ENCODE peak calls at places on chromosomes 7 and 10, in four cellular contexts. B is endothelial cell, F is Calu3, A is lung. Q is an unnamed sample.

GRCh38 chr10:22479419-22479818 is 134.1 kb downstream of the SPAG6 start:
- DNase-seq in A (no peak), B (no peak), F (no peak), Q (peak; percentile 30)

GRCh38 chr10:95421782-95422181 is 131.0 kb upstream of the PDLIM1 start:
- DNase-seq in B (no peak), A (no peak), F (no peak), Q (no peak)

GRCh38 chr10:36224431-36224985 is 582.4 kb upstream of the FZD8 start:
- DNase-seq in F (no peak), B (no peak), A (no peak), Q (no peak)

GRCh38 chr10:114780610-114781184 is 40.9 kb upstream of the FHIP2A start:
- DNase-seq in B (no peak), F (no peak), A (no peak), Q (no peak)

GRCh38 chr10:79267449-79267848 is 79.8 kb upstream of the PPIF start:
- DNase-seq in F (no peak), A (no peak), B (no peak), Q (no peak)

GRCh38 chr10:129852829-129853228 is 111.2 kb downstream of the EBF3 start:
- DNase-seq in B (no peak), A (no peak), F (no peak), Q (peak; percentile 27)

GRCh38 chr7:64799-65430 is 127.5 kb upstream of the FAM20C start:
- DNase-seq in F (no peak), B (no peak), A (no peak), Q (no peak)

GRCh38 chr10:133281084-133281483 is 4.4 kb upstream of the ADAM8 start:
- DNase-seq in B (no peak), A (no peak), F (no peak), Q (no peak)

GRCh38 chr7:2936301-2936700 is 92.2 kb upstream of the GNA12 start:
- DNase-seq in B (no peak), A (no peak), F (no peak), Q (no peak)

GRCh38 chr7:101386558-101387199 is 24.0 kb downstream of the COL26A1 start:
- DNase-seq in A (no peak), B (no peak), F (peak; percentile 21), Q (peak; percentile 94)

GRCh38 chr10:46544989-46545791 is 11.3 kb downstream of the GPRIN2 start:
- DNase-seq in A (no peak), F (peak; percentile 70), B (no peak), Q (no peak)
- TF ChIP-seq CTCF in A (no peak), F (peak; percentile 89), B (peak; percentile 50), Q (no peak)

DNA sequence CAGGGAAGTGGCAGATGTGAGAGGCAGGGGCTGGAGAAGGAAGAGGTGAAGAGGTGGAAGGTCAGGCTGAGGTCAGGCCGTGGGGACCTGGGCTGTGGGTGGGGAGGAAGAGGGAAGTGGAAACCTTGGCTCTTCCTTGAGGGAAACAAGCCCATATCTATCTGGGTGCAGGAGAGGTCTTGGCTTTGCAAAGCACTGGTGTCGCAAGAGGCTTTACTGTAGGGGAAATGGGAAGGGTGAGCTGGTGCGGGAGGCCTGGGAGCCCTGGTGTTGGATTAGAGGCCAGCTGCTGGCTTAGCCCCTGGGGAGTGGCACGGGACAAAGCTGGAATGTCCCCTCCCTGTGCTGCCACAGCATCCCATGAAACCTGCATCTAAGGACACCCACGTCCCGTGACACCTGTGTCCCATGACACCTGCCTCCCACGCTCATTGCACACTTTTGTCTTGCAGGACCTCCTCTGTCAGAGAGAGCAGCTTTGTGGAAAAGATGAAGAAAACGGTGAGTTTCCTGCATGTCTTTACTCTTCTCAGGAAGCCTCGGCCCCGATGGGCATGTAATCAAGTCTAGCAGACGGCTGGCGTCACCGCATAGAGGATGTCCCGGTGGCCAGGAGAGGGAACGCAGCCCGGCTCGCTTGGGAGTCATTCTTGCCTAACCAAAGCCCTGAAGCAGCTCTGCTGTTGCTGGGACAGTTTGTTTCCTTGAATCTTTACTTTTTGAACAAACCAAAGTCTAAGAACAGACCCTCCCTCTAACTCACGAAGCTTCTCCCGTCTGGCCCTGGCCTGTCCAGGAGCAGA is 22.2 kb downstream of the TMEM120A start:
- DNase-seq in A (no peak), F (no peak), B (peak; percentile 65), Q (peak; percentile 74)
- TF ChIP-seq CTCF in A (no peak), F (no peak), B (peak; percentile 24), Q (peak; percentile 52)

GRCh38 chr10:43076311-43076875 is 476 bp upstream of the RET start:
- DNase-seq in A (no peak), B (no peak), F (no peak), Q (peak; percentile 68)
- TF ChIP-seq CTCF in A (no peak), B (no peak), F (no peak), Q (no peak)

DNA sequence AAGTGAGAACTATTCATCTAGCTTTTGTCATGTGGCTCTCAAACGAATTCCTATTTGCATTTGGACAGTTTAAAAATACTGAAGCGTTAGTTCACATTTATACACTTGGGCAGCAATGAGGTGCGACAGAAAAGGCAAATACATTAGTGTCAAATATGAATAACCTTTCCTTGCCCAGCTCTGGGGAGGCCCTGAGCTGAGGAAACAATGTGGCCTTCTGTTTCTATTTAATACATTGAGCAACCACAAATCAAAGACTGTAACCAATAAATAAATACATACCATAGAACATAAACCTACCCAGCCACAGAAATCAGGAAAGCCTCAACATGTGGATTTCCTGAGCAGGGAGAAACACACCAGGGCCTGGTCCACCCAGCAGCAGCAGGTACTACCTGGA is 585.2 kb downstream of the PARD3 start:
- DNase-seq in B (no peak), A (no peak), F (no peak), Q (no peak)
- TF ChIP-seq CTCF in B (no peak), A (no peak), F (no peak), Q (no peak)

DNA sequence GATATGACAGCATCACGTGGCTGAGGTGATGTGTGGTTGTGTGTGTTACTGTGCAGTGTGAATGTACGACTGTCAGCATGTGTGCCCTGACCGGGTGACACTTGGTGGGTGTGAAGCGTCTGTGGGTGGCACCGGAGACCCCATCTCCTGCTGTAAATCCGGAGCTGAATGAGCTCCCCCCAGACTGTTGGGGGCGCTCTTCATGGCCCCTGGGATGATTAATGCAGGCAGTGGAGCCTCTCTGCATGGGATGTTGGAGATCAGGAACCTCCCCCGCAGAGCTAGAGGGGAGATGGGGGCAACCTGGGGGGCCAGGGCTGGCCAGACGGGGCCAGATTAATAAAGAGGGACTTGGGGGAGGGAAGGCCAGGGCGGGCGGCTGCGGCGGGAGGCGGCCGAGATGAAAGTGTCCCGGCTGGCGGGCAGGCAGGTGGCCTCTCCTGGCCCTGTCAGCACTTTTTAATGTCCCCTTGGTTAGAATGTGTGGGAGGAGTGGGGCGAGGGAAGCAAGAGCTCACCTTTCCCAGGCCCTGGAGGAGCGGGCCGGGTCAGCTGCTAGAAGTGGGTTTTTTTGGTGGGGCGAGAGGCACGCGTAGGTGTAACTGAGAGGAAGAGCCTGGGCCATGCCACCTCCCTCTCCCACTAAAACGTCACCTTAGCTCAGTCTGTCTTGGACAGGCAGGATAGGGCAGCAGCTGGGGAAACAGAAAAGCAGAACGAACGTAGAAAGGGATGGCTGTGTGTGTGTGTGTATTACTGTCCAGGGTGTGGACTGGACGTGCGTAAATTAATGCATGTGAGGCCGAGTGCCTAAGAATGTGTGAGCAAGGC is 34.2 kb downstream of the HIF1AN start:
- DNase-seq in A (no peak), F (no peak), B (peak; percentile 62), Q (peak; percentile 40)
- TF ChIP-seq CTCF in A (no peak), F (no peak), B (peak; percentile 57), Q (peak; percentile 18)

GRCh38 chr7:95845007-95845406 is 72.7 kb downstream of the DYNC1I1 start:
- DNase-seq in B (no peak), A (no peak), F (no peak), Q (no peak)

GRCh38 chr7:95840953-95841950 is 68.9 kb downstream of the DYNC1I1 start:
- DNase-seq in B (no peak), F (no peak), A (no peak), Q (no peak)

GRCh38 chr7:95847061-95847460 is 74.7 kb downstream of the DYNC1I1 start:
- DNase-seq in A (no peak), B (no peak), F (no peak), Q (no peak)

DNA sequence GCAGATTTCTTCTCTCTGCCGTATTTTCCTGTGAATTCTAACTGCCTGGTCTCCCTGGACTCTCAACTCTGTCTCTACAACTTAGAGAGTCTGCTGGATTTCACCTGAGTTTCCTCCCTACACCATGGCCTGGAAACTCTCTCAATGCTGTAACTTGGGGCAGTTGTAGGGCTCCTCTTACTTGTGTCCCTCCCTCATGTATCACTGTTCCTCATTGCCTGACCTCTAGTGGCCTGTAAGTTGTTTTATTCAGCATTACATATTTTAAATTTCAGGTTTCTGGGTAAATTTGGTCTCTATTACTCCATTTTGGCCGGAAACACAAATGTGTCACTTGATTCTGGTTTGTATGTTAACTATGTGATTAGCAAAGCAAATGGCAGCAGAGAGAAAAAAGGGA is 70.9 kb downstream of the DYNC1I1 start:
- DNase-seq in F (no peak), B (no peak), A (no peak), Q (no peak)
- TF ChIP-seq CTCF in F (no peak), B (peak; percentile 13), A (no peak), Q (no peak)

DNA sequence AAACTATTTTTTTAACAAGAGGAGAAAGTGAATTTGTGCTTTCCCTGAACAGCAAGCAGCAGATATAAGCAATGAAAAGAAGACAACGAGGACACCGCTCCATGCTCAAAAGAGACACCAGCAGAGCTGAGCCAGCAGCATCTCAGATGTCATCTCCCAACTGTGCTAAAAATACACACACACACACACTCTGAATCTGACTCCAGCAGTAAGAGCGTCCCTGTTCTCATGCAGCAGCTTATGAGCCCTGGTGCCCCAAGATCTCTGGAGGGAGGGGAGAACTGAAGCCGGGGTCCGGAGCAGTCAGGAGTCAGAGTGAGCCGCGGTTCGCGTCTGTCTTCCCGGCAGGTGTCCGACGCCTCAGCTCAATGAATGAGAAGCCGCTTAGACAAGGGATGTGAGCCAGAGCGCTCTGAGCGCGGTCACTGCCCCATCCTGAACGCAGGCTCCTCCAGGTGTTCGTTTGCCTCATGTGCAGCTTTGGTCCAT is 49.2 kb downstream of the SVIL start:
- DNase-seq in F (no peak), B (no peak), A (peak; percentile 6), Q (peak; percentile 65)
- TF ChIP-seq CTCF in F (no peak), B (no peak), A (no peak), Q (no peak)

GRCh38 chr10:42955493-42955889 is 121.4 kb upstream of the RET start:
- DNase-seq in B (peak; percentile 1), F (no peak), A (peak; percentile 21), Q (no peak)
- TF ChIP-seq CTCF in B (no peak), F (no peak), A (no peak), Q (no peak)